ENCODE peak calls at places on chromosomes 7 and 10, in eight cellular contexts. One of them, this sample, is unnamed.

GRCh38 chr10:64062793-64063192 is 541.6 kb downstream of the REEP3 start:
- DNase-seq in fibroblast of mammary gland: no peak
- DNase-seq in GM06990: no peak
- DNase-seq in lower lobe of right lung: no peak
- DNase-seq in HFFc6: no peak
- DNase-seq in AG09309: no peak
- DNase-seq in upper lobe of right lung: no peak
- DNase-seq in fibroblast of lung: no peak
- DNase-seq in this sample: no peak

GRCh38 chr10:34124522-34125035 is 690.5 kb downstream of the PARD3 start:
- DNase-seq in fibroblast of mammary gland: peak
- DNase-seq in GM06990: no peak
- DNase-seq in lower lobe of right lung: no peak
- DNase-seq in HFFc6: peak
- DNase-seq in AG09309: no peak
- DNase-seq in upper lobe of right lung: no peak
- DNase-seq in fibroblast of lung: peak
- DNase-seq in this sample: peak

GRCh38 chr10:28734940-28735759 is 57.8 kb downstream of the BAMBI start:
- DNase-seq in fibroblast of mammary gland: peak
- DNase-seq in GM06990: no peak
- DNase-seq in lower lobe of right lung: no peak
- DNase-seq in HFFc6: peak
- DNase-seq in AG09309: peak
- DNase-seq in upper lobe of right lung: no peak
- DNase-seq in fibroblast of lung: peak
- DNase-seq in this sample: peak

GRCh38 chr10:122298598-122299301 is 27.7 kb downstream of the BTBD16 start:
- DNase-seq in fibroblast of mammary gland: peak
- DNase-seq in GM06990: peak
- DNase-seq in lower lobe of right lung: no peak
- DNase-seq in HFFc6: peak
- DNase-seq in AG09309: peak
- DNase-seq in upper lobe of right lung: peak
- DNase-seq in fibroblast of lung: peak
- DNase-seq in this sample: peak

GRCh38 chr7:25752967-25753791 is 398.8 kb upstream of the NFE2L3 start:
- DNase-seq in fibroblast of mammary gland: no peak
- DNase-seq in GM06990: no peak
- DNase-seq in lower lobe of right lung: no peak
- DNase-seq in HFFc6: no peak
- DNase-seq in AG09309: no peak
- DNase-seq in upper lobe of right lung: no peak
- DNase-seq in fibroblast of lung: peak
- DNase-seq in this sample: peak

GRCh38 chr7:102272075-102272916 is 14.4 kb upstream of the SH2B2 start:
- DNase-seq in fibroblast of mammary gland: peak
- DNase-seq in GM06990: peak
- DNase-seq in lower lobe of right lung: peak
- DNase-seq in HFFc6: peak
- DNase-seq in AG09309: peak
- DNase-seq in upper lobe of right lung: peak
- DNase-seq in fibroblast of lung: peak
- DNase-seq in this sample: peak

GRCh38 chr10:80280071-80280800 is 9.2 kb downstream of the MAT1A start:
- DNase-seq in fibroblast of mammary gland: no peak
- DNase-seq in GM06990: no peak
- DNase-seq in lower lobe of right lung: no peak
- DNase-seq in HFFc6: no peak
- DNase-seq in AG09309: no peak
- DNase-seq in upper lobe of right lung: no peak
- DNase-seq in fibroblast of lung: no peak
- DNase-seq in this sample: no peak

GRCh38 chr10:119542357-119542989 is at the start of gene RGS10:
- DNase-seq in fibroblast of mammary gland: peak
- DNase-seq in GM06990: peak
- DNase-seq in lower lobe of right lung: peak
- DNase-seq in HFFc6: peak
- DNase-seq in AG09309: peak
- DNase-seq in upper lobe of right lung: peak
- DNase-seq in fibroblast of lung: peak
- DNase-seq in this sample: peak

GRCh38 chr10:44988957-44989620 is 10.5 kb upstream of the DEPP1 start:
- DNase-seq in fibroblast of mammary gland: no peak
- DNase-seq in GM06990: no peak
- DNase-seq in lower lobe of right lung: no peak
- DNase-seq in HFFc6: no peak
- DNase-seq in AG09309: no peak
- DNase-seq in upper lobe of right lung: no peak
- DNase-seq in fibroblast of lung: no peak
- DNase-seq in this sample: no peak

DNA sequence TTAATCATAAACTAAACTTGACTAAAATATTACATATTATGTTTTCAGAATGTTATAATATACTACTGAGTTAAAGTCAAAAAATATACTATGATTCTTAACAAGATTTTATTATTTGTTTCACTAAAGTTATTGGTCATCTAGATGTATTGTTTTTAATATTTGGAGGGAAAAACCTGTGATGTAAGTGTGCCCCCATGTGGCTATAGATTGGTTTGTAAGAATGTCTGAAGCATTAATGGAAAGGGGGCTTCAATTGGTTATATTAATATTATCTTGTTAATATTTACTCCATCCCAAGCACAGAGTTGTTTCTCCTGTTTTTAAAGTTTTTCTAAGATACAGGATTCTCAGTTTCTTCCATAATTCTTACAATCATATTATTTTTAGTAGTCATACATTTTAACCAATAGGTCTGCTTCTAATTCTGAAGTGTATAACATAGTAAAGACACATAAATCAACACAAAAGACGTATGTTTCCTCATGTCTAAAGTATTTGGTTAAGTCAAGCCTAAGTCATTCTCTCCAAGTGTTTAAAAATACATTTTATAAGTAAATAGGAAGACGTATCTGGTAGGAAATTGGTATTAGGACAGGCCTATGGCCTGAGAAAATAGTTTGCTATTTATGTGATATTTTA is 58.0 kb downstream of the GNAT3 start:
- DNase-seq in fibroblast of mammary gland: peak
- DNase-seq in GM06990: no peak
- DNase-seq in lower lobe of right lung: no peak
- DNase-seq in HFFc6: peak
- DNase-seq in AG09309: no peak
- DNase-seq in upper lobe of right lung: no peak
- DNase-seq in fibroblast of lung: no peak
- DNase-seq in this sample: peak
- TF ChIP-seq CTCF in fibroblast of mammary gland: peak
- TF ChIP-seq CTCF in GM06990: peak
- TF ChIP-seq CTCF in lower lobe of right lung: peak
- TF ChIP-seq CTCF in HFFc6: peak
- TF ChIP-seq CTCF in AG09309: peak
- TF ChIP-seq CTCF in upper lobe of right lung: peak
- TF ChIP-seq CTCF in fibroblast of lung: peak
- TF ChIP-seq CTCF in this sample: peak

GRCh38 chr7:79412915-79413314 is 40.6 kb downstream of the MAGI2 start:
- DNase-seq in fibroblast of mammary gland: no peak
- DNase-seq in GM06990: no peak
- DNase-seq in lower lobe of right lung: no peak
- DNase-seq in HFFc6: no peak
- DNase-seq in AG09309: no peak
- DNase-seq in upper lobe of right lung: no peak
- DNase-seq in fibroblast of lung: no peak
- DNase-seq in this sample: no peak
- TF ChIP-seq CTCF in fibroblast of mammary gland: no peak
- TF ChIP-seq CTCF in GM06990: no peak
- TF ChIP-seq CTCF in lower lobe of right lung: no peak
- TF ChIP-seq CTCF in HFFc6: no peak
- TF ChIP-seq CTCF in AG09309: no peak
- TF ChIP-seq CTCF in upper lobe of right lung: no peak
- TF ChIP-seq CTCF in fibroblast of lung: no peak
- TF ChIP-seq CTCF in this sample: no peak

GRCh38 chr7:135352285-135352684 is 118.6 kb downstream of the STRA8 start:
- DNase-seq in fibroblast of mammary gland: no peak
- DNase-seq in GM06990: no peak
- DNase-seq in lower lobe of right lung: no peak
- DNase-seq in HFFc6: no peak
- DNase-seq in AG09309: no peak
- DNase-seq in upper lobe of right lung: no peak
- DNase-seq in fibroblast of lung: no peak
- DNase-seq in this sample: peak
- TF ChIP-seq CTCF in fibroblast of mammary gland: no peak
- TF ChIP-seq CTCF in GM06990: no peak
- TF ChIP-seq CTCF in lower lobe of right lung: no peak
- TF ChIP-seq CTCF in HFFc6: peak
- TF ChIP-seq CTCF in AG09309: no peak
- TF ChIP-seq CTCF in upper lobe of right lung: no peak
- TF ChIP-seq CTCF in fibroblast of lung: no peak
- TF ChIP-seq CTCF in this sample: no peak

DNA sequence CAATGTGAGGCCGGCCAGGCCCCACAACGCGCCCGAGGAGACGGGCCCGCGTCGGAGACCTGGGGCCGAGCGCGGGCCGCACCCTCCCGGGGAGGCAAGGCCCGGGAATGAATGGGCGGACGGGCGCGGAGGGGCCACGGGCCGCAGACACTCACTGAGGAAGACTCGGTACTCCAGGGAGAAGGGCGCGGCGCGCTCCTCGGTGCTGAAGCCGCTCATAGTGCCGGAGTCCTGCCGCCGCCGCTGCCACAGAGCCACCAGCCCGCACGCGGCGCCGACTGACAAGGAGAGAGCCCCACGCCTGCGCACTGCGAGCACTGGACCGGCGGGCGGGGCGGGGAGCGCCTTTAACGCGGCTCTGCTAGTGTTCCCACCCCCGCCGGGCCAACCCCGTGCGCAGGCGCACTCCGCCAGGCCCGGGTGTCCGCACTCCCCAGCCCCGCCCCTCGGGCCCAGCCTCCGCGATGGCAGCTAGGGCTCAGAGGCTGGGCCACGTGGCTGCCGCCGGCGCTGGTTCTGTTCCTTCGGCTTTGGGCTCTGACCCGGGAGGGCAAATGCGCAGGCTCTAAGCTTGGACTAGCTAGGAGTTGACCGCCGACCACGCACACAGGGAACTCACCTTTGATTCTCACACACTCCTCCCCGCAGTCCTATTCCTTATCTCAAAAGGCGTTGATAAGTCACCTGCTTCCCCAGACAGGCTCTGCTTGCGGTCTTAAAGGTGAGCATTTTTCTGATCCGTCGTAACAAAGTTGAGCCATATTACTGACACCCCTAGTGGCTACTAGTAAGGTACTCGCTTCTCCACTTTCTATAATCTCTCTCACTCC is at the start of gene PPA1:
- DNase-seq in fibroblast of mammary gland: peak
- DNase-seq in GM06990: peak
- DNase-seq in lower lobe of right lung: peak
- DNase-seq in HFFc6: peak
- DNase-seq in AG09309: peak
- DNase-seq in upper lobe of right lung: peak
- DNase-seq in fibroblast of lung: peak
- DNase-seq in this sample: peak
- TF ChIP-seq CTCF in fibroblast of mammary gland: no peak
- TF ChIP-seq CTCF in GM06990: peak
- TF ChIP-seq CTCF in lower lobe of right lung: peak
- TF ChIP-seq CTCF in HFFc6: peak
- TF ChIP-seq CTCF in AG09309: peak
- TF ChIP-seq CTCF in upper lobe of right lung: peak
- TF ChIP-seq CTCF in fibroblast of lung: peak
- TF ChIP-seq CTCF in this sample: no peak

GRCh38 chr10:125370578-125370977 is 210.2 kb upstream of the CTBP2 start:
- DNase-seq in fibroblast of mammary gland: no peak
- DNase-seq in GM06990: no peak
- DNase-seq in lower lobe of right lung: no peak
- DNase-seq in HFFc6: no peak
- DNase-seq in AG09309: no peak
- DNase-seq in upper lobe of right lung: no peak
- DNase-seq in fibroblast of lung: no peak
- DNase-seq in this sample: no peak
- TF ChIP-seq CTCF in fibroblast of mammary gland: no peak
- TF ChIP-seq CTCF in GM06990: no peak
- TF ChIP-seq CTCF in lower lobe of right lung: no peak
- TF ChIP-seq CTCF in HFFc6: peak
- TF ChIP-seq CTCF in AG09309: peak
- TF ChIP-seq CTCF in upper lobe of right lung: no peak
- TF ChIP-seq CTCF in fibroblast of lung: no peak
- TF ChIP-seq CTCF in this sample: no peak

GRCh38 chr7:37853468-37853867 is 5.1 kb downstream of the NME8 start:
- DNase-seq in fibroblast of mammary gland: no peak
- DNase-seq in GM06990: no peak
- DNase-seq in lower lobe of right lung: no peak
- DNase-seq in HFFc6: no peak
- DNase-seq in AG09309: no peak
- DNase-seq in upper lobe of right lung: no peak
- DNase-seq in fibroblast of lung: no peak
- DNase-seq in this sample: peak
- TF ChIP-seq CTCF in fibroblast of mammary gland: peak
- TF ChIP-seq CTCF in GM06990: peak
- TF ChIP-seq CTCF in lower lobe of right lung: peak
- TF ChIP-seq CTCF in HFFc6: peak
- TF ChIP-seq CTCF in AG09309: peak
- TF ChIP-seq CTCF in upper lobe of right lung: peak
- TF ChIP-seq CTCF in fibroblast of lung: peak
- TF ChIP-seq CTCF in this sample: peak